ENCODE peak calls at places on chromosomes 6 and 20, in four cellular contexts. F, U, I and D are unnamed samples.

GRCh38 chr20:18388860-18389259 is 78.0 kb downstream of the DZANK1 start:
- DNase-seq in F (no peak), U (no peak), I (no peak), D (no peak)

GRCh38 chr6:150182460-150183078 is 39.7 kb downstream of the PPP1R14C start:
- DNase-seq in F (no peak), U (no peak), I (no peak), D (no peak)

GRCh38 chr20:15411781-15412180 is 1074.4 kb upstream of the FLRT3 start:
- DNase-seq in F (no peak), U (no peak), I (no peak), D (no peak)

GRCh38 chr20:59269396-59270025 is 30.9 kb upstream of the EDN3 start:
- DNase-seq in F (no peak), U (no peak), I (no peak), D (no peak)

GRCh38 chr6:151690303-151690702 is 117.2 kb upstream of the ESR1 start:
- DNase-seq in F (no peak), U (no peak), I (no peak), D (no peak)

GRCh38 chr6:112018619-112019416 is 35.1 kb upstream of the CCN6 start:
- DNase-seq in F (no peak), U (no peak), I (no peak), D (no peak)

GRCh38 chr20:36575066-36575743 is 1.8 kb downstream of the TGIF2 start:
- DNase-seq in F (peak; percentile 54), U (peak; percentile 59), I (peak; percentile 68), D (no peak)

GRCh38 chr20:54320148-54320607 is 112.3 kb downstream of the PFDN4 start:
- DNase-seq in F (no peak), U (no peak), I (no peak), D (no peak)

GRCh38 chr20:38060536-38060935 is 27.0 kb downstream of the RPRD1B start:
- DNase-seq in F (no peak), U (no peak), I (no peak), D (no peak)

GRCh38 chr6:17905611-17906592 is 81.5 kb downstream of the KIF13A start:
- DNase-seq in F (no peak), U (no peak), I (no peak), D (no peak)

GRCh38 chr6:70280462-70280861 is 22.4 kb downstream of the COL9A1 start:
- DNase-seq in F (no peak), U (no peak), I (no peak), D (no peak)

GRCh38 chr6:11278207-11278559 is 45.7 kb upstream of the NEDD9 start:
- DNase-seq in F (no peak), U (no peak), I (no peak), D (no peak)

GRCh38 chr6:125050663-125051318 is 88.6 kb downstream of the RNF217 start:
- DNase-seq in F (no peak), U (no peak), I (no peak), D (no peak)

GRCh38 chr6:31865205-31866118 is 2.8 kb upstream of the NEU1 start:
- DNase-seq in F (no peak), U (no peak), I (no peak), D (no peak)

GRCh38 chr6:73942581-73942980 is 246.6 kb downstream of the CD109 start:
- DNase-seq in F (no peak), U (no peak), I (no peak), D (no peak)

GRCh38 chr6:135871878-135872277 is 20.4 kb downstream of the PDE7B start:
- DNase-seq in F (no peak), U (no peak), I (no peak), D (no peak)

GRCh38 chr6:26215200-26216014 is 128.2 kb downstream of the HFE start:
- DNase-seq in F (no peak), U (no peak), I (no peak), D (no peak)

GRCh38 chr6:52543729-52544324 is 33.0 kb downstream of the TRAM2 start:
- DNase-seq in F (no peak), U (no peak), I (no peak), D (no peak)

GRCh38 chr6:6918216-6918983 is 189.4 kb upstream of the RREB1 start:
- DNase-seq in F (no peak), U (no peak), I (no peak), D (no peak)

GRCh38 chr6:29992792-29993191 is 50.5 kb downstream of the HLA-A start:
- DNase-seq in F (no peak), U (no peak), I (no peak), D (no peak)

GRCh38 chr20:2122921-2123320 is 21.3 kb downstream of the STK35 start:
- DNase-seq in F (no peak), U (no peak), I (no peak), D (no peak)

GRCh38 chr6:43644940-43645612 is at the start of gene RSPH9:
- DNase-seq in F (peak; percentile 73), U (no peak), I (peak; percentile 86), D (peak; percentile 88)

GRCh38 chr20:31680286-31681127 is 42.2 kb downstream of the BCL2L1 start:
- DNase-seq in F (no peak), U (no peak), I (no peak), D (no peak)

GRCh38 chr20:31676534-31677030 is 38.9 kb downstream of the COX4I2 start:
- DNase-seq in F (no peak), U (no peak), I (no peak), D (no peak)

GRCh38 chr20:31679357-31680285 is 41.9 kb downstream of the COX4I2 start:
- DNase-seq in F (no peak), U (no peak), I (no peak), D (no peak)

GRCh38 chr20:31677553-31678260 is 40.0 kb downstream of the COX4I2 start:
- DNase-seq in F (no peak), U (no peak), I (no peak), D (no peak)

DNA sequence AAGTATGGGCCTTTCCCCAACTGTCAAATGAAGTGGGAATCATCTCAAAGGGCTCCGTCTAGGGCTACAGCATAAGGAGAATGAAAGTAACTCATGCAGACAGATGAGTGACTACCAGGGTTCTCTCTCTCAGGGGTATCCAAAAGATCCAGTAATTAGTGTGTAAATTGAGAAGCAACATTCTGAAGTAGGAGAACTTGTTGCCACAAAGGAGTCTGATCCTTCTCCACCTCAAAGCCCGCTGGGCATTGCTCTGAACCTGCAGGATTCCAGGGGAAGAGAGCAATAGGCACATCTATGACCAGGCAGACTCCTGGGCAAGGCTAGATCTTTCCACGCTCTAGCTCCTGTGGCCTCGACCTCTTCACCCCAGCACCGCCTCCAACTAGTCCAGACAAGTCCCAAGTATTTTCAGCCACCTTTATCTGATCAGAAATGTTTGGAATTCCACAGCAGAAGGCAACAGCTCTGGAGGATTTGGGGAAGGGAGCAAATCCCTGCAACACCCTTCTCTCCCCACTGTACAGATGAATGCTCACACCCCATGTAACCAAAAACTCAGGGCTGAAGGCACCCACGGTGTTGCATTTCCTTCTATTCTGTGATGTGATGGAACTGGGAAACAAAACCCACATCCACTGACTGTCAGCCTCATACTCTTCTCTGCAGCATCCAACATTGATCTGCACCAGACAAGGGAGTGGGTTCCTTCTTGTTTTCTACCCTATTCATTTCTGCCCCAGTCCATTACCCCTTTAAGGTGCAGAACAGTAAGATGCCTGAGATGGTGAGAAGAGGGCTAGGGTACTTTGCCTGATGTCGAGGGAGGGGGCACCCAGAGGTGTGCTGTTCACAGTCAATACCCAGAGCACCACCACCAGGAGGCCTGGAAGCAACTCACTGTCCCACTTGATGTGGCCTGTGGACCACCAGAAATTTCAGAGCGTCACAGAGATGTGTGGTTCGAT is 41.0 kb downstream of the COX4I2 start:
- DNase-seq in F (no peak), U (no peak), I (no peak), D (no peak)
- TF ChIP-seq POLR2A in F (no peak), U (no peak), I (no peak), D (no peak)

DNA sequence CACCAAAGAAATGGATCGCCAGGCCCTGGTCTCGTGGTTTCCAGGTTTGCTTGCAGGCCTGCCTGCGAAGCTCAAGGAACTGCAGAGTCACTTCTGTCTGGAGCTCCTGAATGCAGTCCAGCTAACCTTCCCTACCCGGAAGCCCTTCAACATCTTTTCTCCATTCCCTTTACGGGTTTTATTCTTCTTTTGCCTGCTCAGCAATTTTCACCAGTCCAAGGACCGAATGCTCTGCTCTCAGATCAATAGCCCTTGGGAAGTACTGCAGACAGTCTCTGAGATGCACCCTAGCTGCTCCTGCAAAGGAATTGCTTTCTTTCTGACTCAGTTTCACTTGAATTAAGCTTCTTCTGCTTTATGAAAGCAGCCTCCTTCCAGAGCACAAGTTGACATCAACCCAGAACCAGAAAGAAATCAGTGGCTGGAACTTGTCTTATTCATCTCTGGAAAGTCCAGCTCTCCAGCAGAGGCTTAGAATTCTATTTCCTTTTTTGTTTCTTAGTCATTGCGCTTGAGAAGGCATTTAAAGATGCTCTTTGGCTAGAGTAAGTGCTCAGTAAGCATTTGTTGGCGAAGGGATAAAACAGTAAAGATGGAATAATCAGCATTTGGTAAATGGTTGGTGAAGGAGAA is 18.7 kb upstream of the YWHAB start:
- DNase-seq in F (no peak), U (no peak), I (no peak), D (no peak)
- TF ChIP-seq POLR2A in F (no peak), U (no peak), I (no peak), D (no peak)

GRCh38 chr20:31671324-31671723 is 33.6 kb downstream of the COX4I2 start:
- DNase-seq in F (no peak), U (no peak), I (no peak), D (no peak)

GRCh38 chr20:31666258-31667042 is 28.7 kb downstream of the COX4I2 start:
- DNase-seq in F (no peak), U (no peak), I (peak; percentile 66), D (peak; percentile 72)

GRCh38 chr20:31667315-31668285 is 29.9 kb downstream of the COX4I2 start:
- DNase-seq in F (no peak), U (no peak), I (no peak), D (no peak)

GRCh38 chr20:31670371-31671228 is 32.9 kb downstream of the COX4I2 start:
- DNase-seq in F (no peak), U (peak; percentile 67), I (peak; percentile 72), D (peak; percentile 78)

DNA sequence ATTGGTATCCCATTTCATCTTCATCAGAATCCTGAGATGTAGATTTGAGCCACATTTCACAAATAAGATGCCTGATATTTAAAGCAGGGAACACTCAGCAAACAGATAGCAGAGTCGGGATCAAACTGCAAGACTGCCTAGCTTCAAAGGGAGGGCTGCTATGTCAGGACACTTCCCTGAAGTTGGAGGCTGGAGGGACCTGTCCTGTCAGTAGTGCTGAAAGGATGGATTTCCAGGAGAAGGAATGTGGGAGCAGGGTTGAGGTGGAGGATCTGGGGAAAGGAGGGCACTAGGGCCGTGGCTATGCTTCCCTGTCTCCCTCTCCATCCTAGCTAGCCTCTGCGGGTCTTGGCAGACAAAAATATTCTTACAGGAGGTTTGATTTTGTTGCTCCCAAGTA is 32.2 kb downstream of the COX4I2 start:
- DNase-seq in F (no peak), U (no peak), I (no peak), D (no peak)
- TF ChIP-seq POLR2A in F (no peak), U (no peak), I (no peak), D (no peak)

DNA sequence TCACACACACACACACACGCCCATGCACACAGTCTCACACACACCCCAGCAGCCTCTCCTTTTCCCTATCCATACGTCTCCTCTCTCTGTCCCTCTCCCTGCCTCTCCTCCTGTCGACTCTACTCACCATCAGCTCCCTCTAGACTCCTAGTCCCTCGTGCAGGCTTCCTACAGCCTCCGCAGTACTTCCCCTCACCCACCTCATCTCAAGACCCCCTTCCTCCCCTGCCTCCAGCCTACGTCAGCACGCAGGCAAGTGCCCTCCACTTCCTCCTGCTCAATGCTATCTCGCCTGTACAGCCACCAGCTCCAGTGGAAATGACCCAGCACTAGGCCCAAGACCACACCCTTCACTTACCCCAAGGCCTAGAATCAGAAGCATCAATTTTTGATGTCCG is 834 bp upstream of the TREML2 start:
- DNase-seq in F (peak; percentile 27), U (no peak), I (no peak), D (no peak)
- TF ChIP-seq POLR2A in F (no peak), U (no peak), I (no peak), D (no peak)

GRCh38 chr6:22332726-22333125 is 35.9 kb upstream of the PRL start:
- DNase-seq in F (no peak), U (no peak), I (no peak), D (no peak)
- TF ChIP-seq POLR2A in F (no peak), U (no peak), I (no peak), D (no peak)